ENCODE peak calls at places on chromosome 19, in four cellular contexts. F, S, G and M are unnamed samples.
A peak's percentile ranks its signal among the peaks of the same experiment; 100 is the strongest.

GRCh38 chr19:43310221-43310620 is 40.9 kb upstream of the PSG9 start:
- DNase-seq in F (no peak), S (no peak), G (no peak), M (no peak)

GRCh38 chr19:27750697-27751391 is 1462.1 kb downstream of the UQCRFS1 start:
- DNase-seq in F (no peak), S (no peak), G (no peak), M (no peak)

GRCh38 chr19:50427997-50428425 is 4.7 kb upstream of the MYBPC2 start:
- DNase-seq in F (peak; percentile 69), S (peak; percentile 84), G (peak; percentile 68), M (peak; percentile 85)

GRCh38 chr19:45766293-45766918 is 2.6 kb downstream of the SIX5 start:
- DNase-seq in F (no peak), S (no peak), G (no peak), M (peak; percentile 27)

GRCh38 chr19:54653181-54653809 is 9.5 kb upstream of the LILRB4 start:
- DNase-seq in F (peak; percentile 7), S (no peak), G (peak; percentile 1), M (no peak)

GRCh38 chr19:45931055-45931454 is 16.5 kb upstream of the NANOS2 start:
- DNase-seq in F (no peak), S (no peak), G (no peak), M (no peak)

GRCh38 chr19:51448011-51448744 is 10.1 kb downstream of the SIGLEC8 start:
- DNase-seq in F (no peak), S (no peak), G (no peak), M (no peak)

GRCh38 chr19:2529473-2529918 is 53.6 kb downstream of the GADD45B start:
- DNase-seq in F (peak; percentile 96), S (no peak), G (peak; percentile 77), M (no peak)

GRCh38 chr19:48637948-48638830 is 1.0 kb upstream of the DBP start:
- DNase-seq in F (peak; percentile 96), S (peak; percentile 67), G (peak; percentile 96), M (peak; percentile 97)

GRCh38 chr19:30968210-30968609 is 381.0 kb downstream of the TSHZ3 start:
- DNase-seq in F (no peak), S (no peak), G (peak; percentile 20), M (no peak)

GRCh38 chr19:29501816-29502580 is 23.8 kb upstream of the VSTM2B start:
- DNase-seq in F (no peak), S (no peak), G (no peak), M (no peak)

GRCh38 chr19:33273881-33274662 is 28.3 kb downstream of the CEBPA start:
- DNase-seq in F (peak; percentile 84), S (no peak), G (no peak), M (no peak)

GRCh38 chr19:37905936-37906867 is at the start of gene WDR87:
- DNase-seq in F (no peak), S (no peak), G (peak; percentile 96), M (peak; percentile 95)

GRCh38 chr19:46571495-46571894 is 29.6 kb upstream of the CALM3 start:
- DNase-seq in F (no peak), S (peak; percentile 66), G (peak; percentile 95), M (peak; percentile 85)

GRCh38 chr19:55160128-55160985 is 2.8 kb upstream of the TNNI3 start:
- DNase-seq in F (peak; percentile 67), S (peak; percentile 100), G (peak; percentile 97), M (peak; percentile 99)

GRCh38 chr19:17953316-17953801 is 13.5 kb upstream of the KCNN1 start:
- DNase-seq in F (no peak), S (no peak), G (no peak), M (peak; percentile 27)

GRCh38 chr19:38004505-38005223 is 97.7 kb downstream of the SIPA1L3 start:
- DNase-seq in F (peak; percentile 98), S (peak; percentile 78), G (peak; percentile 98), M (peak; percentile 93)

GRCh38 chr19:49593233-49594113 is 2.5 kb downstream of the PRR12 start:
- DNase-seq in F (peak; percentile 89), S (peak; percentile 95), G (peak; percentile 97), M (peak; percentile 98)

GRCh38 chr19:56476671-56477428 is at the start of gene ZNF667:
- DNase-seq in F (peak; percentile 59), S (no peak), G (peak; percentile 52), M (no peak)

GRCh38 chr19:51783373-51783772 is 11.6 kb upstream of the FPR3 start:
- DNase-seq in F (no peak), S (no peak), G (peak; percentile 71), M (no peak)

GRCh38 chr19:2491130-2491801 is 15.3 kb downstream of the GADD45B start:
- DNase-seq in F (peak; percentile 84), S (no peak), G (no peak), M (no peak)

GRCh38 chr19:17841810-17842662 is 5.7 kb downstream of the JAK3 start:
- DNase-seq in F (peak; percentile 63), S (peak; percentile 99), G (peak; percentile 98), M (peak; percentile 99)

GRCh38 chr19:33132425-33132824 is 511 bp downstream of the WDR88 start:
- DNase-seq in F (no peak), S (peak; percentile 68), G (peak; percentile 51), M (peak; percentile 74)

GRCh38 chr19:50568321-50569022 is at the start of gene LRRC4B:
- DNase-seq in F (no peak), S (peak; percentile 77), G (peak; percentile 78), M (peak; percentile 68)

GRCh38 chr19:17671906-17672305 is 16.2 kb downstream of the UNC13A start:
- DNase-seq in F (peak; percentile 37), S (peak; percentile 62), G (peak; percentile 87), M (peak; percentile 71)

GRCh38 chr19:5775668-5776309 is 8.8 kb downstream of the PRR22 start:
- DNase-seq in F (peak; percentile 51), S (no peak), G (no peak), M (no peak)

GRCh38 chr19:51326216-51327065 is 15.0 kb downstream of the IGLON5 start:
- DNase-seq in F (no peak), S (no peak), G (no peak), M (no peak)

GRCh38 chr19:30648321-30648720 is 276.1 kb downstream of the ZNF536 start:
- DNase-seq in F (peak; percentile 2), S (no peak), G (peak; percentile 64), M (no peak)

GRCh38 chr19:4267901-4268815 is 10.9 kb upstream of the SHD start:
- DNase-seq in F (no peak), S (no peak), G (no peak), M (no peak)

GRCh38 chr19:4268816-4269430 is 10.1 kb upstream of the SHD start:
- DNase-seq in F (no peak), S (no peak), G (no peak), M (no peak)

GRCh38 chr19:4277051-4277700 is 1.9 kb upstream of the SHD start:
- DNase-seq in F (no peak), S (no peak), G (no peak), M (no peak)

GRCh38 chr19:4278010-4278409 is 1.1 kb upstream of the SHD start:
- DNase-seq in F (no peak), S (no peak), G (peak; percentile 20), M (no peak)

DNA sequence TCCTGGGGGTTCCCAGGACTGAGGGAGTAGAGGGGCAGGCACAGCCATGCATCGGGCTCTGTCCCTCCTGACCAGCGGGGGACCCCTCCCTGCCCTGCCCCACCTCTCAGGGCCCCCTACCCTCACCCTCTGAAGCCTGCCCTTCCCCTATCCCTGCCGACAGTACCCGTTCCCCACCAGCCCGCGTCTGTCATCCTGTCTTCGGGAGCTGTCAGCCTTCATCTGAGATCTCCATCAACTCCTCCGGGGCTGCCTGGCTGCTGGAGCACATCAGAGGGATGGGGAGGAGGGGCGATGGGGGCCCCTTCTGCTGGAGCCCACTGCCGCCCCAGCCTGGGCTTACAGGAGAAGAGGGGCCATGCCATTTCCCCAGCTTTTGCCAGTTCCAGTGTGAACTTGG is 6.2 kb upstream of the SHD start:
- DNase-seq in F (no peak), S (no peak), G (no peak), M (no peak)
- H3K56ac ChIP-seq in F (no peak overlapping the region), S (no peak overlapping the region), G (no peak overlapping the region), M (no peak overlapping the region)

DNA sequence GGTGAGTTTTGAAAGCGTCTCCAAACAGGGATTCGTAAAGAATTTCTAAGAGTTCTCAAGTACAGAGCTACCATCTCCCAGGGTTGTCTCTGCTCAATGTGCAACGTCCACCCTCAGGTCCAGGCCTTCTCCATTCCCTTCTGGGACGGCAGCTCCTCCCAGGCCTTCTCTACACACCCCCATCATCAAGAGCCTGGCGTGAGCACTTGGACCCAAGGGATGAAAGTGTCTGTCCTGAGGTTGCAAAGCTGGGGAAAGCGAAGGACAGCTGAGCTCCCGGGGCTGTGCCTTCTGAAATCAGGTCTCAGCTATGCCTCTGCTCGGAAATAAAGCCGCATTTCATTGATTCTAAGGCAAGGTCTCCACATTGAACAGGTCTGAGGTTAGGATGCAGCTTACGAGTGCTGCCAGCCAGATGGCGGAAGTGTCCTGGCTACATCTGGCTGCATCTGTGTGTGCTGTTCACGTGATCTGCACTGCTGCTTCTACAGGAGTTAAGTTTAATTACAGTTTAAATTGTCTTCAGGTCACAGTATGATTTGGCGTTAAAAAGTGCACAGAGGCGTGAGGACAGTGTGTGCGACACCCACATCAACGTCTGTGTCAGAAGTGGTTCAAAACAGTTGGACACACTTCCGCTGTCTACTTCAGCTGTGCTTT is 27.0 kb upstream of the MIER2 start:
- DNase-seq in F (no peak), S (no peak), G (no peak), M (no peak)
- H3K56ac ChIP-seq in F (no peak overlapping the region), S (no peak overlapping the region), G (no peak overlapping the region), M (no peak overlapping the region)

GRCh38 chr19:44435441-44435840 is 12.8 kb downstream of the ZNF229 start:
- DNase-seq in F (no peak), S (no peak), G (no peak), M (no peak)

GRCh38 chr19:44430956-44431355 is 17.3 kb downstream of the ZNF229 start:
- DNase-seq in F (peak; percentile 41), S (no peak), G (no peak), M (no peak)
- H3K56ac ChIP-seq in F (no peak overlapping the region), S (no peak overlapping the region), G (no peak overlapping the region), M (no peak overlapping the region)

DNA sequence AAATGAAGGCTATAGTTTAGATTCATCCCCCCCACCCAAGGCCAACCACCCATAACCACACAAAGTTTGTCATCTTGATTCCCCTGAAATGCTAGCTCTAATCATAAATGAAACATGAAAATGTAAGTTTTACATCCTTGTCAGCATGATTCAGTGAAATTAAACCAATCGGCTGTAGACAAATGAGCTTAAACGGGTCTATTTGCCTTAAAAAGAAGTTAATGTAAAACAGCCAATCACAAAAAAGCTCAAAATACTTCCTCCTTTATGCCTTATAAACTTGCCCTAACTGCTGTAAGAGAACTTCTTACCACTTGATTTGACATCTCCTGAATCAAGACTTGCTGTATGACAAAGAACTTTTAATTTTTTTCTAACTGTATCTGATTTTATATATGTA is 34.5 kb upstream of the MRI1 start:
- DNase-seq in F (peak; percentile 61), S (no peak), G (no peak), M (no peak)
- H3K56ac ChIP-seq in F (no peak overlapping the region), S (no peak overlapping the region), G (no peak overlapping the region), M (no peak overlapping the region)

GRCh38 chr19:10173527-10173926 is 21.2 kb downstream of the DNMT1 start:
- DNase-seq in F (peak; percentile 50), S (no peak), G (no peak), M (no peak)
- H3K56ac ChIP-seq in F (no peak overlapping the region), S (no peak overlapping the region), G (no peak overlapping the region), M (no peak overlapping the region)

GRCh38 chr19:35038623-35039512 is 2.7 kb upstream of the HPN start:
- DNase-seq in F (no peak), S (no peak), G (no peak), M (no peak)
- H3K56ac ChIP-seq in F (no peak overlapping the region), S (no peak overlapping the region), G (peak overlapping the region; percentile 88), M (no peak overlapping the region)